ENCODE peak calls at places on chromosomes 11 and 22, in four cellular contexts. M, G, Q and V are unnamed samples.
A peak's percentile ranks its signal among the peaks of the same experiment; 100 is the strongest.

GRCh38 chr11:29282088-29282487 is 734.7 kb downstream of the KCNA4 start:
- DNase-seq in Q (no peak), G (no peak), M (no peak), V (no peak)

GRCh38 chr11:32963721-32964120 is 52.0 kb upstream of the DEPDC7 start:
- DNase-seq in Q (no peak), G (no peak), M (no peak), V (no peak)

GRCh38 chr11:27124514-27125264 is 84.1 kb downstream of the BBOX1 start:
- DNase-seq in G (peak; percentile 30), Q (no peak), M (no peak), V (no peak)

GRCh38 chr22:28440517-28441366 is 238.9 kb downstream of the TTC28 start:
- DNase-seq in M (no peak), Q (no peak), G (no peak), V (no peak)

GRCh38 chr11:27395556-27396258 is 32.7 kb upstream of the CCDC34 start:
- DNase-seq in G (no peak), Q (no peak), M (no peak), V (no peak)

GRCh38 chr11:96306933-96307747 is 35.9 kb downstream of the MAML2 start:
- DNase-seq in Q (peak; percentile 39), G (no peak), M (peak; percentile 73), V (peak; percentile 48)

GRCh38 chr11:116913000-116913399 is 75.6 kb upstream of the APOA1 start:
- DNase-seq in Q (no peak), M (no peak), G (no peak), V (no peak)

GRCh38 chr11:74685905-74686304 is 45.3 kb downstream of the CHRDL2 start:
- DNase-seq in G (no peak), M (no peak), Q (no peak), V (no peak)

GRCh38 chr11:12126352-12127019 is 16.1 kb downstream of the MICAL2 start:
- DNase-seq in G (no peak), Q (no peak), M (no peak), V (no peak)

GRCh38 chr22:43298062-43298801 is 44.9 kb downstream of the SCUBE1 start:
- DNase-seq in G (no peak), Q (no peak), M (no peak), V (no peak)

GRCh38 chr11:112797653-112798293 is 163.4 kb upstream of the NCAM1 start:
- DNase-seq in M (no peak), Q (no peak), G (no peak), V (no peak)

GRCh38 chr11:44535201-44535980 is 30.1 kb upstream of the CD82 start:
- DNase-seq in Q (no peak), G (no peak), M (no peak), V (no peak)

GRCh38 chr11:95512177-95512576 is 277.4 kb downstream of the FAM76B start:
- DNase-seq in G (no peak), M (peak; percentile 33), Q (no peak), V (no peak)

GRCh38 chr11:35932121-35932520 is 11.7 kb upstream of the LDLRAD3 start:
- DNase-seq in M (no peak), G (no peak), Q (no peak), V (no peak)
- H3K4me1 ChIP-seq in M (no peaks in the 10 kb centered on the region), G (no peaks in the 10 kb centered on the region), Q (no peaks in the 10 kb centered on the region), V (peaks cover 6% of the 10 kb centered on the region)

GRCh38 chr22:48695251-48695650 is 1132.4 kb downstream of the BRD1 start:
- DNase-seq in G (no peak), Q (no peak), M (no peak), V (no peak)
- H3K36me3 ChIP-seq in G (no peaks in the 10 kb centered on the region), Q (no peaks in the 10 kb centered on the region), M (no peaks in the 10 kb centered on the region), V (no peaks in the 10 kb centered on the region)

GRCh38 chr22:37487129-37487528 is 945 bp upstream of the MFNG start:
- DNase-seq in G (no peak), M (no peak), Q (no peak), V (no peak)
- H3K4me1 ChIP-seq in G (peaks cover 50% of the 10 kb centered on the region), M (no peaks in the 10 kb centered on the region), Q (peaks cover 55% of the 10 kb centered on the region), V (peaks cover 6% of the 10 kb centered on the region)

GRCh38 chr22:40423882-40424640 is 53.7 kb downstream of the SGSM3 start:
- DNase-seq in Q (no peak), M (no peak), G (no peak), V (no peak)

GRCh38 chr22:40429481-40429880 is 59.1 kb downstream of the SGSM3 start:
- DNase-seq in Q (no peak), M (no peak), G (no peak), V (no peak)

GRCh38 chr22:40428796-40429195 is 58.4 kb downstream of the SGSM3 start:
- DNase-seq in G (no peak), M (no peak), Q (no peak), V (no peak)

GRCh38 chr22:40425082-40425481 is 54.7 kb downstream of the SGSM3 start:
- DNase-seq in Q (no peak), G (no peak), M (no peak), V (no peak)

GRCh38 chr22:40426671-40427070 is 56.3 kb downstream of the SGSM3 start:
- DNase-seq in G (no peak), M (no peak), Q (no peak), V (no peak)
- H3K36me3 ChIP-seq in G (peaks cover 100% of the 10 kb centered on the region), M (no peaks in the 10 kb centered on the region), Q (peaks cover 87% of the 10 kb centered on the region), V (peaks cover 36% of the 10 kb centered on the region)

GRCh38 chr11:2325123-2325522 is 23.3 kb downstream of the TSPAN32 start:
- DNase-seq in Q (no peak), M (no peak), G (no peak), V (no peak)
- H3K4me1 ChIP-seq in Q (no peaks in the 10 kb centered on the region), M (no peaks in the 10 kb centered on the region), G (no peaks in the 10 kb centered on the region), V (peaks cover 18% of the 10 kb centered on the region)

GRCh38 chr22:38148252-38148651 is 33.4 kb downstream of the PLA2G6 start:
- DNase-seq in M (no peak), G (no peak), Q (no peak), V (no peak)

GRCh38 chr22:38139901-38140300 is 29.4 kb upstream of the BAIAP2L2 start:
- DNase-seq in Q (no peak), M (no peak), G (no peak), V (no peak)

GRCh38 chr22:38141574-38141973 is 31.1 kb upstream of the BAIAP2L2 start:
- DNase-seq in G (no peak), M (no peak), Q (no peak), V (no peak)

GRCh38 chr22:38142606-38143005 is 32.1 kb upstream of the BAIAP2L2 start:
- DNase-seq in G (no peak), M (no peak), Q (no peak), V (no peak)

DNA sequence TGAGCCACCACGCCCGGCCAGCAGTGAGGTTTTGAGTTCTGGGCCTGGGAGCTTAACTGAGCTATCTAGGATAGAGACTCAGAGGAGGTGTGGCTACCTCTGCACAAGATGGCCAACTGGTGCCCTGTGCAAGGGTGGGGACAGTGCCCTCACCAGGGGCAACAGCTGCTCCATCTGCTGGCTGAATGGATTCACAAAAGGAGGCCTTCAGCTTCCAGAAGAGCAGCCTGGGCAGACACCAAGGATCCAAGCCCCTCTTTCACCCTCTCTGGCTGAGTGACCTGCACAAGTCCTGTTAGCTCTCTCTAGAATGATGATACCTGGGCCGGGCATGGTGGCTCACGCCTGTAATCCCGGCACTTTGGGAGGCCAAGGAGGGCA is 33.5 kb upstream of the BAIAP2L2 start:
- DNase-seq in G (no peak), Q (no peak), M (no peak), V (no peak)
- H3K36me3 ChIP-seq in G (peaks cover 7% of the 10 kb centered on the region), Q (peaks cover 4% of the 10 kb centered on the region), M (no peaks in the 10 kb centered on the region), V (no peaks in the 10 kb centered on the region)